ENCODE peak calls at places on chromosomes 3 and 15, in six cellular contexts. M is GM10248, K is body of pancreas, X is stomach, F is tibial artery, U is endothelial cell. E is an unnamed sample.

GRCh38 chr3:89179355-89179997 is 72.1 kb downstream of the EPHA3 start:
- DNase-seq in M (no peak), K (no peak), X (no peak), F (no peak), U (no peak), E (no peak)

GRCh38 chr15:38308242-38308641 is 55.6 kb downstream of the SPRED1 start:
- DNase-seq in M (no peak), K (no peak), X (no peak), F (no peak), U (no peak), E (no peak)

GRCh38 chr3:124969963-124970722 is 35.6 kb upstream of the MUC13 start:
- DNase-seq in M (no peak), K (no peak), X (no peak), F (no peak), U (no peak), E (no peak)

GRCh38 chr3:58025824-58026579 is 17.8 kb downstream of the FLNB start:
- DNase-seq in M (no peak), K (peak), X (peak), F (no peak), U (no peak), E (no peak)

GRCh38 chr3:73010158-73010557 is 13.5 kb downstream of the PPP4R2 start:
- DNase-seq in M (no peak), K (no peak), X (no peak), F (no peak), U (no peak), E (no peak)

GRCh38 chr3:154280161-154280560 is 44.1 kb downstream of the DHX36 start:
- DNase-seq in M (no peak), K (no peak), X (no peak), F (no peak), U (no peak), E (no peak)

GRCh38 chr15:57743424-57743823 is 36.9 kb downstream of the POLR2M start:
- DNase-seq in M (no peak), K (no peak), X (no peak), F (no peak), U (no peak), E (no peak)

GRCh38 chr3:179801831-179802230 is 149.0 kb downstream of the USP13 start:
- DNase-seq in M (no peak), K (no peak), X (no peak), F (no peak), U (no peak), E (no peak)

GRCh38 chr3:112027839-112028238 is 6.7 kb upstream of the TMPRSS7 start:
- DNase-seq in M (no peak), K (no peak), X (no peak), F (no peak), U (no peak), E (no peak)

GRCh38 chr3:18445421-18446066 is 20.4 kb upstream of the SATB1 start:
- DNase-seq in M (no peak), K (peak), X (peak), F (no peak), U (no peak), E (peak)

GRCh38 chr3:17003457-17003856 is 118.7 kb downstream of the PLCL2 start:
- DNase-seq in M (no peak), K (no peak), X (no peak), F (no peak), U (no peak), E (no peak)

GRCh38 chr3:115336836-115337235 is 189.7 kb upstream of the ZBTB20 start:
- DNase-seq in M (no peak), K (no peak), X (no peak), F (no peak), U (no peak), E (no peak)

GRCh38 chr15:67232591-67232990 is 21.9 kb downstream of the AAGAB start:
- DNase-seq in M (no peak), K (no peak), X (no peak), F (no peak), U (no peak), E (no peak)

GRCh38 chr3:138060792-138061191 is 50.8 kb downstream of the CLDN18 start:
- DNase-seq in M (no peak), K (no peak), X (no peak), F (no peak), U (no peak), E (no peak)

GRCh38 chr3:65919841-65920240 is 118.9 kb downstream of the MAGI1 start:
- DNase-seq in M (no peak), K (no peak), X (no peak), F (no peak), U (no peak), E (no peak)

GRCh38 chr15:36925671-36926421 is 174.5 kb downstream of the MEIS2 start:
- DNase-seq in M (no peak), K (no peak), X (no peak), F (no peak), U (no peak), E (no peak)

GRCh38 chr3:188431553-188431952 is 277.6 kb downstream of the LPP start:
- DNase-seq in M (no peak), K (no peak), X (no peak), F (no peak), U (no peak), E (no peak)

GRCh38 chr15:30791239-30791638 is 112.5 kb upstream of the FAN1 start:
- DNase-seq in M (no peak), K (no peak), X (no peak), F (no peak), U (no peak), E (no peak)

GRCh38 chr3:108298056-108298455 is 1.7 kb downstream of the HHLA2 start:
- DNase-seq in M (no peak), K (no peak), X (no peak), F (no peak), U (no peak), E (no peak)

GRCh38 chr3:65019412-65020093 is 331.8 kb upstream of the ADAMTS9 start:
- DNase-seq in M (no peak), K (peak), X (no peak), F (no peak), U (no peak), E (no peak)

GRCh38 chr3:187016639-187017345 is 86.5 kb downstream of the ST6GAL1 start:
- DNase-seq in M (peak), K (no peak), X (no peak), F (peak), U (no peak), E (peak)

GRCh38 chr15:94070341-94071275 is 160.8 kb upstream of the MCTP2 start:
- DNase-seq in M (no peak), K (peak), X (peak), F (no peak), U (no peak), E (no peak)

GRCh38 chr3:185656321-185656840 is 70.3 kb downstream of the SENP2 start:
- DNase-seq in M (no peak), K (peak), X (no peak), F (peak), U (no peak), E (no peak)

GRCh38 chr3:165210132-165210531 is 13.9 kb upstream of the SLITRK3 start:
- DNase-seq in M (no peak), K (no peak), X (no peak), F (no peak), U (no peak), E (no peak)
- TF ChIP-seq CTCF in M (no peak), K (no peak), X (no peak), F (no peak), U (peak), E (no peak)

GRCh38 chr3:122943828-122944190 is 83.8 kb downstream of the SEMA5B start:
- DNase-seq in M (no peak), K (no peak), X (no peak), F (no peak), U (no peak), E (no peak)

GRCh38 chr3:122942241-122942640 is 85.3 kb downstream of the SEMA5B start:
- DNase-seq in M (no peak), K (no peak), X (no peak), F (no peak), U (no peak), E (no peak)

GRCh38 chr3:122940628-122941086 is 86.9 kb downstream of the SEMA5B start:
- DNase-seq in M (no peak), K (no peak), X (no peak), F (no peak), U (no peak), E (no peak)

GRCh38 chr3:122942937-122943827 is 84.4 kb downstream of the SEMA5B start:
- DNase-seq in M (peak), K (peak), X (peak), F (peak), U (peak), E (peak)

DNA sequence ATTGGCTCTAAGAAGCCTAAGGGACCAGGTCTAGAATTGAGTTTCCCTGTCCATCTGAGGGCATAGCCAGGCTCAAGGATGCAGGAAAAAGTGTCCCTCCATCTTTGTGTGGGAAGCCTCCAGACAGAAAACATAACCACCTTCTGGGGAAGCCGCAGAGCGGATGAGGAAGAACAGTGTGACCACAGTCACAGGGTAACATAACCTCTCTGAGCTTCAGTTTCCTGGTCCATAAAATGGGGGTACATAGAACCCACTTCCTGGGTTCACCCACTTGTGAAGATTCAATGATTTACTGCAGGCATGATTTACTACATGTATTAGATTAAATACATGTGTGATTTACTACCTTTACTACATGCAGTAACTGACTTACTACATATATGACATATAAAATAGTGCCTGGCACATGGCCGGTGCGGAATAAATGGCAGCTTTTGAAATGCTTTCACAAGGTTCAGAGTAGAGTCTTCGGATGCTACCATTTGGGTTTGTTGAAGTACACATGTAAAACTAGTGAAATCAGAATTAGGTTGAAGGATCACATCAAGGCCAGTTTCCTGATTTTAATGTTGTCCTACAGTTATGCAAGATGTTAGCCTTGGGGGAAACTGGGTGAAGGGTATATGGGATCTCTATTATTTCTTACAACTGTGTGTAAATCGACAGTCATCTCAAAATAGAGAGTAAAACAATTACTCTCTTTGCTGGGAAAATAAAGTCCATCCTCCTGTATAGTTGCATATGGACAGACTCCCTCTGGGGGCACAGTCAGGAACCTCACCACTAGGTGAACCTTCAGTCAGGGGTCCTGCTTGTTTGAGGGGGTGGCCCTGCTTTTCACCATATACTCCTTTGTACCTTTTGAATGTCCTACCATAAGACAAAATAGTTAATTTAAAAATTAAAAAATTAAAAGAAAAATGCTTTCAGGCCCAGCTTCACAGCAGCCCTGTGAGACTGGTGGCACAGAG is 86.0 kb downstream of the SEMA5B start:
- DNase-seq in M (no peak), K (no peak), X (no peak), F (no peak), U (no peak), E (no peak)
- TF ChIP-seq CTCF in M (no peak), K (no peak), X (no peak), F (no peak), U (peak), E (no peak)

GRCh38 chr15:81171286-81171685 is 25.4 kb upstream of the IL16 start:
- DNase-seq in M (no peak), K (no peak), X (no peak), F (no peak), U (no peak), E (no peak)

GRCh38 chr15:81166949-81167816 is 29.5 kb upstream of the IL16 start:
- DNase-seq in M (no peak), K (no peak), X (no peak), F (no peak), U (no peak), E (no peak)

GRCh38 chr15:81170504-81170903 is 26.2 kb upstream of the IL16 start:
- DNase-seq in M (no peak), K (no peak), X (no peak), F (no peak), U (no peak), E (no peak)

GRCh38 chr15:81165565-81165964 is 31.1 kb upstream of the IL16 start:
- DNase-seq in M (no peak), K (no peak), X (no peak), F (no peak), U (no peak), E (no peak)

DNA sequence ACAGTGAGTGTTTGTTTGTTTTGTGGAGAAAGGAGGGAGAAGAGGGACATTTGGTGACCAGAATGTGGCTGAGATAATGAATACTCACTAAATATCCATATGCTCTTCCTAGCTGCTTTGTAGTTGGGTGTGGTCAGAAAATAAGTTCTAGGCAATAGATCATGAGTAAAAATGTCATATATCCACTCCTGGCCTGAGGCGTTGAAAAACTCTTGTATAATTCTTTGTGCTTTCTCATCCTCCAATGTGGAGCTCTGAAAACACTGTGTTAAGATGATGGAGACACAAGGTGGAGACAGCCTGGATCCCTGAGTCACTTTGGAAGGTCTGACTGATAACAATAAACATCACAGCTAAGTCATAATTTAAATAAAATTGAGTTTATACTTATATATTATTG is 28.0 kb upstream of the IL16 start:
- DNase-seq in M (no peak), K (no peak), X (no peak), F (no peak), U (no peak), E (no peak)
- TF ChIP-seq CTCF in M (no peak), K (no peak), X (no peak), F (no peak), U (no peak), E (no peak)

DNA sequence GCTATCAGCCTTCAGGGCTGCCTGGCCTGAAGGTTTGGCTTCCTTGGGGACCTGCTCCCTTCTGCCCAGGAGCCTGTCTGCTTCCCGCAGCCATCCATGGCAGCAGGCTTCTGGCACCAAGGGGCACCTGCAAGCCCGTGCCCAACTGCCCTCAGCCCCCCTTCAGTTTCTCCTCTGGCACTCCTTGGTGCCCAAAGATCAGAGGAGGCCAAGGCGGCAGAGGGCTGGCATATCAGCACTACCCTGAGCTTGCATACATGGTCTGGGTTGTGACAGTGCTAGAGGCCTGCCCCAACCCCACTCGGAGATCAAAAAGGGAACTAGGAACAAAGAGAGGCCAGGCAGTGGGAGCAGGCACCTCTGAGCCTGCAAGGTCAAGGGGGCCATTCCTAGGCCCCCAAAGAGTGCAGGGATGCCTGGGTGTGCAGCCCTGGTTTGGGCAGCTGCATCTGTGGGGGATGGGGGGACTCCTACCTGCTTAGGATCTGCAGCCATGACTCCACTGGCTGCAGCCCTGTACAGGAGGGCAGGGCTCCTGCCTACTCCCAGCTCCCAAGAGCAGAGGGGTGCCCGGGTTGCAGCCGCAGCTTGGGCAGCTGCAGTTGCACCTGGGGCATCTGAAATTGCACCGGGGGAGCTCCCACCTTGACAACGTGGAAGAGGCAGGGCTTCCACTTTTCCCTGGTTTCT is 76.2 kb upstream of the TP63 start:
- DNase-seq in M (no peak), K (no peak), X (no peak), F (no peak), U (no peak), E (no peak)
- TF ChIP-seq CTCF in M (no peak), K (no peak), X (no peak), F (no peak), U (no peak), E (no peak)

DNA sequence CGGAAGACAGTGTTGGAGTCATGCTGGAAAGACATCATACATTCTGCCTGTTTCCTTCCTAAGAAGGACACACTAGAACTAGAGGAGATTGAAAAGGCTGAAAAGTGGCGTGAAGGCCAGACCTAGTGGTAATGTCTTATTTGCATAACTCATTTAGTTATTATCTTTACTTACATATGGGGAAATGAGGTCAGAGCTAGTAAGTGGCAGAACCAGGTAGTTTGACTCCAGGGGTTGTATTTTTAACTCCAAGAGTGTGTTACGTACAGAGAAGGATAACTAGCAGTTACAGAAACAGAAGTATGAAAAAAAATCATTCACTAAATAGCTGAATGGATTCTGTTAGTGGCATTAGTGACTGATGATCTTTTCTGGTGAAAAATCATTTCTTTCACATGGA is 108.0 kb downstream of the MITF start:
- DNase-seq in M (no peak), K (no peak), X (no peak), F (no peak), U (no peak), E (no peak)
- TF ChIP-seq CTCF in M (no peak), K (no peak), X (no peak), F (no peak), U (no peak), E (no peak)

DNA sequence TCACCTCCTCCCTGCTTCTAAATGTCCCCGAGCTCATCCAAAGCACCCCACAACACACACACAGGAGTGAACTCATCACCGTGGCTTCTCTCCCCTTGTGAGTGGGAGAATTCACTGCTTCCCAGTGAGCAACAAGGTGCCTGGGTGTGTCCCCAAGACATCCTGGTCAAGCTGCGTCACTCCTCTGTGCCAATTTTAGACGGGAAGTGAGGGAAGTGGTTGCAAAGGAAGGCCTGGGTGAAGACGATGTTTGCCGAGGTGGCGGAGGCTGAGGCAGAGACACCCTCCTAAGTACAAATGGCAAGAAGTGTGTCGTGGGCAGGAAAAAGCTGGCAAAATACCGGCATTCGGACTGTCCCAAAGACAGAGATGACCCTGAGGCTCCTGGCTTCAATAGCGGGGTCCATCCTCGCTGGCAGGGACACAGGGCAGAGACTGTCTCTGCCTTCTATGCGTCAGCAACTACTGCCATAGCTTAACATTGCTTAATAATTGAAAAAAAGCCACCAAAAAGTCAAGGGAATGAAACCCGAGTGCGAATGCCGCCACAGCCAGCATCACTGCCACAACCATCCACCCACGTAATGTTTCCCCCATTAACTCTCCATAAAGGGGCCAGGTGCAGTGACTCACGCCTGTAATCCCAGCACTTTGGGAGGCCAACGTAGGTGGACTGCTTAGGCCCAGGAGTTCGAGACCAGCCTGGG is 72.8 kb downstream of the VGLL4 start:
- DNase-seq in M (no peak), K (no peak), X (no peak), F (peak), U (no peak), E (no peak)
- TF ChIP-seq CTCF in M (no peak), K (no peak), X (no peak), F (no peak), U (no peak), E (no peak)

DNA sequence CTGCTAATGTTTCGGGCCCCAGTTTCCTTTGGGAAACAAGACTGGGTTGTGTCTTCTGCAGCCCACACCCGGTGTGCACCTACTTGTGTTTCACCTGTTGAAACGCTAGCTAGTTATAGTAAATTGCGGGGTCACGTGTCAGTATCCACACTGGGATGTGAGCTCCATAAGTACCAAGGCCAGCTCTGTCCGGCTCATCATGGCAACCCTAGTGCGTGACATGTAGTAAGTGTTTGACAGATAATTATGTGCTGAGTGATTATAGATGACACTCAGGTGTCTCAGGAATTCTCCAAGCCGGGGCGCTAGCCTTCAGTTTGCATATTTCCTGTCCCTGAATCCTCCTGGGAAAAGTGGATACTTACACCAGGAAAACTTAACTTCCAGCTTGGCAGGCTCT is 12.8 kb downstream of the APOD start:
- DNase-seq in M (no peak), K (no peak), X (no peak), F (no peak), U (no peak), E (no peak)
- TF ChIP-seq CTCF in M (no peak), K (no peak), X (no peak), F (no peak), U (no peak), E (no peak)

E was measured in GM13976.